ENCODE peak calls at places on chromosomes 11 and 22, in ten cellular contexts. G is prostate gland; X is activated T-helper 9 cell treated with anti-CD3 and anti-CD28 coated beads, Interleukin-2, amount 50 U/mL, for 16 hours; K is effector memory CD4-positive, alpha-beta T cell; F is EL; J is HuH-7.5; C is activated naive CD8-positive, alpha-beta T cell treated with anti-CD3 and anti-CD28 coated beads, Interleukin-2, amount 50 U/mL, for 24 hours; Q is NCI-H1092; N is SK-N-SH; Z is suprapubic skin. S is an unnamed sample.

GRCh38 chr11:20022363-20023081 is 137.8 kb downstream of the DBX1 start:
- DNase-seq in N (no peak), X (no peak), F (no peak), C (no peak), K (no peak), Z (no peak), G (no peak), J (no peak), Q (no peak), S (peak)

GRCh38 chr22:38955250-38955775 is 2.1 kb upstream of the APOBEC3A start:
- DNase-seq in X (no peak), G (no peak), Q (no peak), J (no peak), C (no peak), K (no peak), N (no peak), F (no peak), Z (no peak), S (no peak)

GRCh38 chr11:820655-821512 is 2.2 kb downstream of the PNPLA2 start:
- DNase-seq in Q (no peak), J (no peak), X (no peak), K (no peak), N (no peak), C (no peak), F (peak), G (no peak), Z (peak), S (no peak)

GRCh38 chr22:25837288-25837900 is 95.4 kb downstream of the MYO18B start:
- DNase-seq in K (no peak), C (no peak), J (no peak), G (no peak), F (no peak), Q (no peak), N (no peak), X (no peak), Z (no peak), S (no peak)

GRCh38 chr22:40401532-40401931 is 31.1 kb downstream of the SGSM3 start:
- DNase-seq in X (peak), K (peak), N (no peak), Z (no peak), J (no peak), Q (no peak), G (no peak), C (peak), F (no peak), S (no peak)

GRCh38 chr11:10908215-10908990 is 50.5 kb upstream of the ZBED5 start:
- DNase-seq in X (no peak), F (peak), Z (no peak), G (no peak), K (no peak), Q (no peak), C (no peak), J (no peak), N (no peak), S (no peak)

GRCh38 chr11:50164050-50164449 is 131.4 kb downstream of the OR4C45 start:
- DNase-seq in Q (no peak), G (no peak), J (no peak), C (no peak), F (no peak), K (no peak), Z (no peak), X (no peak), N (no peak), S (no peak)

GRCh38 chr11:27241316-27242122 is 121.5 kb downstream of the CCDC34 start:
- DNase-seq in X (no peak), G (no peak), N (no peak), Q (no peak), F (peak), J (no peak), C (no peak), Z (no peak), K (no peak), S (no peak)

GRCh38 chr11:14258177-14258935 is 100.6 kb downstream of the RRAS2 start:
- DNase-seq in J (peak), F (peak), X (no peak), Z (no peak), N (no peak), K (no peak), Q (no peak), G (no peak), C (no peak), S (no peak)

GRCh38 chr11:68978626-68978930 is 2.2 kb downstream of the MRGPRD start:
- DNase-seq in G (no peak), N (no peak), X (no peak), F (no peak), Z (no peak), J (no peak), C (no peak), K (no peak), Q (no peak), S (no peak)

GRCh38 chr22:21917206-21917958 is 35.3 kb downstream of the PPM1F start:
- DNase-seq in G (no peak), F (no peak), Z (no peak), C (no peak), N (peak), X (no peak), K (no peak), Q (no peak), J (no peak), S (no peak)

GRCh38 chr11:83717551-83717950 is 431.4 kb upstream of the CCDC90B start:
- DNase-seq in Q (no peak), G (no peak), J (peak), X (no peak), N (no peak), K (no peak), Z (no peak), F (no peak), C (no peak), S (no peak)

GRCh38 chr11:19811391-19811790 is 98.8 kb downstream of the NAV2 start:
- DNase-seq in X (no peak), K (no peak), G (no peak), C (no peak), J (no peak), Q (peak), F (no peak), N (peak), Z (no peak), S (no peak)

GRCh38 chr11:117583063-117583801 is 213.8 kb downstream of the DSCAML1 start:
- DNase-seq in Q (no peak), K (no peak), Z (peak), X (no peak), N (peak), F (no peak), J (no peak), C (no peak), G (no peak), S (no peak)

GRCh38 chr22:49880281-49880680 is 26.6 kb downstream of the ZBED4 start:
- DNase-seq in Z (no peak), C (no peak), F (no peak), K (no peak), N (no peak), Q (no peak), G (no peak), J (no peak), X (no peak), S (peak)

GRCh38 chr11:11733246-11733763 is 108.5 kb upstream of the USP47 start:
- DNase-seq in J (no peak), C (no peak), N (no peak), G (no peak), Z (no peak), F (no peak), Q (no peak), K (no peak), X (no peak), S (no peak)

GRCh38 chr11:46491661-46492331 is 100.2 kb upstream of the CHRM4 start:
- DNase-seq in K (no peak), G (no peak), J (no peak), C (no peak), N (no peak), X (no peak), Z (no peak), F (no peak), Q (no peak), S (no peak)

GRCh38 chr11:134522782-134523570 is 110.9 kb upstream of the B3GAT1 start:
- DNase-seq in Z (no peak), F (no peak), G (no peak), C (no peak), X (no peak), Q (no peak), N (no peak), J (no peak), K (no peak), S (no peak)

GRCh38 chr22:45942787-45943493 is 34.0 kb downstream of the WNT7B start:
- DNase-seq in N (no peak), X (no peak), Q (no peak), G (no peak), C (no peak), K (no peak), J (no peak), Z (no peak), F (no peak), S (no peak)

GRCh38 chr11:66556086-66556485 is 9.4 kb downstream of the ACTN3 start:
- DNase-seq in Z (no peak), Q (no peak), F (no peak), K (no peak), J (no peak), C (no peak), N (no peak), G (no peak), X (no peak), S (no peak)

GRCh38 chr11:117584056-117584830 is 212.8 kb downstream of the DSCAML1 start:
- DNase-seq in F (peak), Z (peak), C (no peak), J (no peak), K (no peak), X (no peak), Q (no peak), G (no peak), N (no peak), S (no peak)

GRCh38 chr11:113874096-113874919 is 1.1 kb downstream of the USP28 start:
- DNase-seq in N (no peak), Q (no peak), G (no peak), Z (no peak), C (no peak), F (peak), J (no peak), K (no peak), X (no peak), S (no peak)

GRCh38 chr11:79956061-79956460 is 515.2 kb upstream of the TENM4 start:
- DNase-seq in F (no peak), N (no peak), K (no peak), C (no peak), G (no peak), J (no peak), Z (no peak), Q (no peak), X (no peak), S (no peak)

GRCh38 chr11:73570415-73571114 is 27.3 kb downstream of the FAM168A start:
- DNase-seq in F (peak), X (no peak), G (no peak), C (no peak), N (no peak), J (no peak), Z (no peak), Q (no peak), K (no peak), S (no peak)

S was measured in pulmonary artery endothelial cell.